ENCODE peak calls at places on chromosomes 7 and 10, in six cellular contexts. O is tibial artery, V is astrocyte of the spinal cord, X is brain microvascular endothelial cell, I is AG09309, L is upper lobe of right lung. T is an unnamed sample.

GRCh38 chr10:88527245-88527644 is 55.9 kb downstream of the RNLS start:
- DNase-seq in I (no peak), V (no peak), O (no peak), X (no peak), L (no peak), T (no peak)

GRCh38 chr7:127541548-127541947 is 43.8 kb downstream of the GCC1 start:
- DNase-seq in V (no peak), I (no peak), L (no peak), X (no peak), O (no peak), T (no peak)

GRCh38 chr10:60570941-60571340 is 181.3 kb upstream of the ANK3 start:
- DNase-seq in X (no peak), O (no peak), V (no peak), I (no peak), L (no peak), T (no peak)

GRCh38 chr10:106959521-106959920 is 205.0 kb downstream of the SORCS1 start:
- DNase-seq in O (no peak), L (no peak), X (no peak), V (no peak), I (no peak), T (no peak)

GRCh38 chr10:80487791-80488538 is 33.9 kb downstream of the TSPAN14 start:
- DNase-seq in I (no peak), L (peak), V (no peak), X (no peak), O (no peak), T (no peak)

GRCh38 chr7:113774182-113774807 is 144.5 kb downstream of the PPP1R3A start:
- DNase-seq in X (peak), O (no peak), I (peak), V (peak), L (no peak), T (no peak)

GRCh38 chr7:7996568-7996967 is 28.0 kb downstream of the GLCCI1 start:
- DNase-seq in X (peak), I (no peak), O (no peak), V (peak), L (no peak), T (peak)

GRCh38 chr7:28759373-28760013 is 198.6 kb downstream of the TRIL start:
- DNase-seq in V (peak), X (no peak), O (no peak), I (no peak), L (no peak), T (no peak)

GRCh38 chr7:26900283-26900682 is 35.9 kb upstream of the SKAP2 start:
- DNase-seq in X (no peak), L (no peak), O (no peak), V (no peak), I (no peak), T (no peak)

GRCh38 chr7:142632291-142633134 is 116.8 kb upstream of the PRSS1 start:
- DNase-seq in O (no peak), X (peak), V (peak), I (no peak), L (no peak), T (peak)

GRCh38 chr10:78408671-78409472 is 375.2 kb downstream of the RPS24 start:
- DNase-seq in L (peak), X (no peak), I (no peak), O (peak), V (peak), T (no peak)

DNA sequence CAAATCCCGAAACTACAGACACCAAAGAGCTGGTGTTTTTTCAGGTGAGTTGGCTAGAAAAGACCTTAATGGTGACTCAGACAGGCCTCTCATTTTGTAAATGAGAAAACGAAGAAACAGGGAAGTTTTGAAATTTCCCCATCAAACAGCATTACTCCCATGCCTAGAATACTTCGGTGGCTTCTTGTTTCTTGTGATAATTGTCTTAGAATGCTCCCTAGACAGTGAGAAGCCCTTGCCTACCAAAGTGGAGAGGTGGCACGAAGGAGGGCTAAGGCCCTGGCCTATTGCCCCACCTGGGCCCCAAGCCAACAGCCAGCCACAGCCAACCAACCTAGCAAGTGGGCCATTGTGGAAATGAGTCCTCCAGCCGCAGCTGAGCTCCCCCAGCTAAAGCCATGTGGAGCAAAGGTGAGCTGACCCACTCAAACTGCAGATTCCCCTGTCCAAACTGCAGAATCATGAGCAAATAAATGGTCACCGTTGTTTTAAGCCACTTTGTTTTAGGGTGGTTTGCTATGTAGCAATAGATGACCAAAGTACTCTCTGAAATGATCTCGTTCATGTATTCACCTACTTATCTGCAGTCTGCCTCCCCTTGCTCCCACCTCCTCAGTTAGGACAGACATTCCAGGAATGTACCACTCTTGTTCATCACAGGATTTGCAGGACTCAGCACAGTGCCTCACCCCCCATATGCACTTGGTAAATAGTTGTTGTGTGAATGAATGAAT is 97.7 kb upstream of the FGFR2 start:
- DNase-seq in X (no peak), I (no peak), L (no peak), O (no peak), V (no peak), T (no peak)
- TF ChIP-seq CTCF in X (no peak), I (no peak), L (no peak), O (no peak), V (no peak), T (no peak)

DNA sequence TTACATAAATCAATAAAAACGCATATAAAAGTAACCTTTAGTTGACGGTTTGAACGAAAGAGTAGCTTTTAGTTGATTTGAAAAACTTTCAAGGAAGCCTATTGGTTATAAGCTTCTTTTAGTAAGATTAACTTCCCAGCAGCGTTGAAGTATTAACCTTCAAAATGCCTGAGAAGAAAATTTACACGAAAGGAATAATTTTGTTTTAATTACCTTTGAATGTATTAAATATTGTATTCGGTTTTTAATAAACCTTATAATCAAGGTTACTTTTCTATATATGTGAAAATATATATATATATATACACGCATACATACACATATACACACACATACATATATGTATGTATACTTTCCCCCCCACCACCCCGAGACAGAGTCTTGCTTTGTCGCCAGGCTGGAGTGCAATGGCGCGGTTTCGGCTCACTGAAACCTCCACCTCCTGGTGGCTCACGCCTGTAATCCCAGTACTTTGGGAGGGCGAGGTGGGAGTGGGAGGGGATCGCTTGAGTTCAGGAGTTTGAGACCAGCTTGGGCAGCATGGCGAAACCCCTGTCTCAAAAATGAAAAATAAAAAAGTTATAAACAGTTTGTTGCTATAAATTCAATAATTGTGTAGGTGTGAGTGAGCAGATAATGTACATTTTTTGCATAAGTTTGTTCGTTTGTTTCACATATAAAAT is 57.6 kb upstream of the EZH2 start:
- DNase-seq in V (peak), I (no peak), L (peak), O (peak), X (peak), T (peak)
- TF ChIP-seq CTCF in V (peak), I (peak), L (peak), O (peak), X (peak), T (peak)

GRCh38 chr10:70139151-70139996 is 6.7 kb upstream of the AIFM2 start:
- DNase-seq in I (no peak), O (no peak), L (no peak), V (no peak), X (no peak), T (no peak)
- TF ChIP-seq CTCF in I (no peak), O (no peak), L (no peak), V (no peak), X (no peak), T (no peak)

DNA sequence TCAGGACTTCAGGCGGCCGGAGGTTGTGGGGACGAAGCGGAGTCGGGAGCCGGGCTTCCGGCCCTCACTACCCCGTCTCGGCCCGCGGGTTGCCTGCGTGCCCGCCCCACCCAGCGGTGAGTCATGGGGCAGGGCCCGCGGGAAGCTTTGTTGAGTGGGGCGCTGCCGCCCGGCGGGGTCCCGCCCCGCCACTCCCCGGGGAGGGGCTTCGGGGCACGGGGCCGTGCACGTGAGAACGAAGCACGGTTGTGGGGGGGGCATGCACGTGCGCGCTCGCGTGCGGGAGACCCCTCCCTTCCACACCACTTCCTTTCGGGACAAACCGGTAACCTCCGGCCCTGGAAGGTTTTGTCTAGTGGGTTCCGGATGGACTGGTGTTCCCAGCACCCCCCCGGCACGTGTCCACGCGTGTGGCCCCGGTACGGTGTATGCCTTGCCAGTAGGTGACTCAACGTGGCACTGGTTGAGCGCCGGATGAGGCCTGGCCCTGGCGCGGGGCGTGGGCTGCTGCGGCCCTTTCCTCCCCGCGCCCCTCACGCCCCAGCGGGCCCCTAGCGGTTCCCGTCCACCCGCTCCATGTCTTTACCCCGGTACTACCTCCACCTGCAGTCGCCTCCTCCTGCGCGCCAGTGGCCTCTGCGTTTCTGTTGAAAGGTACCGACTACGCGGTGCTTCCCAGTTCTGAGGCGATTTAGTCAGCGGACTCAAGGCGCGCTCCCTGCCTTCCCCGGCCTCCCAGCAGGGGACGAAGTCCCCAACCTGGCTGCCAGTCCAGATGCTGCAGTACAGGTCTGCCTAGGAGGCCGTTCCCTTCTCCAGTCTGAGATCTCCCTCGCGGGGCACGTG is 3.1 kb downstream of the ADIRF start:
- DNase-seq in V (peak), L (peak), X (peak), O (peak), I (peak), T (peak)
- TF ChIP-seq CTCF in V (no peak), L (peak), X (peak), O (peak), I (no peak), T (no peak)